ENCODE peak calls at places on chromosomes 1 and 21, in eight cellular contexts. Q, J, W, D, F, E, P and K are unnamed samples. For H3K27me3 and H3K9me3, the result is how much of the 10 kb centered on the place peaks cover.

GRCh38 chr1:153791856-153792253 is 16.6 kb downstream of the SLC27A3 start:
- DNase-seq in Q (no peak), J (peak), W (no peak), D (no peak), F (no peak), E (peak), P (no peak), K (no peak)

GRCh38 chr1:17440074-17440826 is 773 bp upstream of the RCC2 start:
- DNase-seq in Q (no peak), J (no peak), W (no peak), D (no peak), F (no peak), E (no peak), P (no peak), K (no peak)

GRCh38 chr1:186178426-186179043 is 196.5 kb downstream of the TPR start:
- DNase-seq in Q (no peak), J (no peak), W (no peak), D (no peak), F (no peak), E (no peak), P (peak), K (no peak)

GRCh38 chr1:64650411-64650810 is 94.5 kb upstream of the RAVER2 start:
- DNase-seq in Q (no peak), J (peak), W (no peak), D (no peak), F (no peak), E (peak), P (no peak), K (no peak)

GRCh38 chr1:54284781-54285563 is 85.0 kb downstream of the MRPL37 start:
- DNase-seq in Q (no peak), J (no peak), W (peak), D (no peak), F (no peak), E (no peak), P (no peak), K (peak)

GRCh38 chr21:18449586-18449985 is 46.0 kb upstream of the TMPRSS15 start:
- DNase-seq in Q (no peak), J (no peak), W (no peak), D (no peak), F (no peak), E (no peak), P (peak), K (no peak)

GRCh38 chr1:27299385-27300252 is 22.3 kb upstream of the TMEM222 start:
- DNase-seq in Q (peak), J (peak), W (no peak), D (peak), F (no peak), E (peak), P (peak), K (no peak)

GRCh38 chr1:54296666-54297065 is 96.7 kb downstream of the MRPL37 start:
- DNase-seq in Q (no peak), J (no peak), W (no peak), D (no peak), F (no peak), E (no peak), P (no peak), K (no peak)

GRCh38 chr1:107264561-107264960 is 123.7 kb downstream of the NTNG1 start:
- DNase-seq in Q (no peak), J (peak), W (no peak), D (no peak), F (no peak), E (peak), P (peak), K (no peak)

GRCh38 chr21:44758781-44759627 is 42.6 kb downstream of the UBE2G2 start:
- DNase-seq in Q (peak), J (no peak), W (no peak), D (no peak), F (no peak), E (no peak), P (no peak), K (no peak)

GRCh38 chr1:206572835-206573771 is 39.2 kb downstream of the EIF2D start:
- DNase-seq in Q (no peak), J (no peak), W (no peak), D (no peak), F (no peak), E (no peak), P (no peak), K (no peak)

GRCh38 chr1:42736152-42736551 is 3.9 kb downstream of the CLDN19 start:
- DNase-seq in Q (no peak), J (no peak), W (no peak), D (peak), F (no peak), E (no peak), P (peak), K (no peak)

GRCh38 chr1:30383131-30383793 is 340.1 kb downstream of the MATN1 start:
- DNase-seq in Q (peak), J (no peak), W (no peak), D (no peak), F (no peak), E (peak), P (no peak), K (no peak)

GRCh38 chr21:32206631-32207030 is 72.2 kb downstream of the MIS18A start:
- DNase-seq in Q (no peak), J (no peak), W (no peak), D (no peak), F (no peak), E (no peak), P (no peak), K (no peak)

GRCh38 chr1:65165269-65166002 is 17.4 kb downstream of the AK4 start:
- DNase-seq in Q (no peak), J (no peak), W (no peak), D (no peak), F (no peak), E (no peak), P (no peak), K (no peak)

GRCh38 chr1:116359060-116359830 is 13.8 kb upstream of the ATP1A1 start:
- DNase-seq in Q (no peak), J (no peak), W (no peak), D (no peak), F (no peak), E (no peak), P (peak), K (no peak)

GRCh38 chr1:91555074-91555730 is 54.6 kb downstream of the CDC7 start:
- DNase-seq in Q (no peak), J (peak), W (no peak), D (no peak), F (no peak), E (peak), P (peak), K (no peak)

GRCh38 chr21:42560517-42561179 is 47.0 kb downstream of the SLC37A1 start:
- DNase-seq in Q (peak), J (no peak), W (no peak), D (peak), F (no peak), E (no peak), P (no peak), K (no peak)

GRCh38 chr1:59163268-59164092 is 133.4 kb upstream of the FGGY start:
- DNase-seq in Q (no peak), J (peak), W (no peak), D (no peak), F (no peak), E (peak), P (no peak), K (no peak)

GRCh38 chr1:41868241-41868953 is 50.3 kb downstream of the HIVEP3 start:
- DNase-seq in Q (no peak), J (no peak), W (no peak), D (no peak), F (no peak), E (no peak), P (peak), K (no peak)

GRCh38 chr1:207762622-207763021 is 10.8 kb downstream of the CD46 start:
- DNase-seq in Q (no peak), J (no peak), W (no peak), D (no peak), F (no peak), E (no peak), P (no peak), K (no peak)

GRCh38 chr1:23957096-23957495 is 2.5 kb upstream of the PNRC2 start:
- DNase-seq in Q (no peak), J (no peak), W (no peak), D (peak), F (no peak), E (no peak), P (peak), K (no peak)

GRCh38 chr1:203569490-203570318 is 56.9 kb upstream of the ATP2B4 start:
- DNase-seq in Q (no peak), J (peak), W (no peak), D (no peak), F (no peak), E (peak), P (peak), K (no peak)

GRCh38 chr1:236512019-236512418 is 11.8 kb upstream of the LGALS8 start:
- DNase-seq in Q (no peak), J (no peak), W (no peak), D (no peak), F (no peak), E (no peak), P (no peak), K (no peak)

GRCh38 chr21:42653492-42654061 is at the start of gene PDE9A:
- DNase-seq in Q (peak), J (no peak), W (peak), D (peak), F (no peak), E (no peak), P (no peak), K (no peak)

GRCh38 chr21:36589352-36589971 is 109.5 kb upstream of the SIM2 start:
- DNase-seq in Q (peak), J (peak), W (no peak), D (peak), F (no peak), E (no peak), P (peak), K (no peak)

GRCh38 chr1:1440941-1441888 is 5.7 kb downstream of the VWA1 start:
- DNase-seq in Q (peak), J (no peak), W (peak), D (peak), F (no peak), E (no peak), P (peak), K (peak)
- H3K27me3 ChIP-seq in Q (under half), J (under half), W (under half), D (under half), F (under half), E (under half), P (under half), K (under half)

GRCh38 chr1:57597036-57597435 is 173.2 kb upstream of the DAB1 start:
- DNase-seq in Q (no peak), J (no peak), W (no peak), D (no peak), F (no peak), E (no peak), P (no peak), K (no peak)

GRCh38 chr1:57600424-57600823 is 176.6 kb upstream of the DAB1 start:
- DNase-seq in Q (no peak), J (no peak), W (no peak), D (no peak), F (no peak), E (no peak), P (no peak), K (no peak)

DNA sequence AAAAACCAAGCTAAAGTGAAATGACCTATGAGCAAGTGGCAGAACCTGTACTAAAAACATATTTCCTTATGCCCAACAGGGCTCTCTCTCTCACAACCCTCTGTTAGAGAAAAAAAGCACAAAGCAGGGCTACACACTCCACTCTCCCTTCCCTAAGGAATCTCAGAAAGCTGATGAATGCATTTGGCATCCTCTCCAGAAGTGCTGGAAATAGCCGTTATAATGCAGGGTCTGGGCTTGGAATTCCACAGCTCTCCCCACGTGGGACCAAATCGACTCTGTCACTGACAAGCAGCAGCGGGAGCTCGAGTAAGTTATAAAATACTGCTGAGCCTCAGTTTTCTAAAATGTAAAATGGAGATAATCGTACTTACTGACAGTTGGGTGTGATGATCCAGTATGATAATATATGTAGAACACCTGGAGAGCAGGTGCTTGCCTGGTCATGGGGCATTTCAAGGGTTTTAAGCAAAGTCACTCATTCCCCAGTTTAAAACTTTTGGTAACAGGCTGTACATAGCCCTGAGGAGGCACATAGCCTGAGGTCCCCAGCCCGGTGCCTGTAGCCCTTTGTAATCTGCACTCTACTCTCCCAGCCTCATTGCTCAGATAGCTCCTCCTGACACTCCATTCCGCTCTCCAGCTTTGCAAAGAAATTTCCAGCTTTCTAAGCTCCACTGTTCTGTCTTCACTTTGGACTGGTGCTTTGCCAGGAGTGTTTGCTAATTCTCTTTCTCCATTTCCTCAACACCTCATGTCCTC is 175.6 kb upstream of the DAB1 start:
- DNase-seq in Q (no peak), J (peak), W (no peak), D (no peak), F (no peak), E (peak), P (no peak), K (no peak)
- H3K9me3 ChIP-seq in Q (under half), J (under half), W (under half), D (under half), F (under half), E (under half), P (under half), K (under half)

DNA sequence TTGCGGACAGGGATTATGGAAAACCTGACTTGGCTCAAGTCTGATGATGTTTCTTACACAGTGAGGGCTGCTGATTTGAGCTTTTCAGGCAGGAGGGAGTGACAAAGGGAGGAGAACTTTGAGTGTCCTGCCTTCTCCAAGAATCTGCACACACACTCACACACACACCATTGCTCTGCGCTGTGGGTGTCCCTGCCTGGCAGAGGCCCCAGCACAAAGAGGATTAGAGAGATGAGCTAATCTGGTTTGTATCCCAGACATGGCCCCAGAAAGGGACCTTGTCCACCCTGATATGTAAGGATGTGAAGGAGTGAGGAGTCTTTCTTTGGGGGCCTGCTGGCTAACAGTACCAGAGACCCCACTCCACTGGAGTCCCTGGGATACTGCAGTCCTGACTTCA is 5.9 kb upstream of the WNT2B start:
- DNase-seq in Q (no peak), J (no peak), W (no peak), D (no peak), F (no peak), E (no peak), P (no peak), K (no peak)
- H3K27me3 ChIP-seq in Q (under half), J (under half), W (half or more), D (under half), F (under half), E (half or more), P (under half), K (under half)

GRCh38 chr1:49200738-49201137 is 424.0 kb upstream of the BEND5 start:
- DNase-seq in Q (no peak), J (no peak), W (no peak), D (no peak), F (no peak), E (no peak), P (no peak), K (no peak)
- H3K9me3 ChIP-seq in Q (under half), J (under half), W (under half), D (under half), F (under half), E (under half), P (under half), K (under half)

DNA sequence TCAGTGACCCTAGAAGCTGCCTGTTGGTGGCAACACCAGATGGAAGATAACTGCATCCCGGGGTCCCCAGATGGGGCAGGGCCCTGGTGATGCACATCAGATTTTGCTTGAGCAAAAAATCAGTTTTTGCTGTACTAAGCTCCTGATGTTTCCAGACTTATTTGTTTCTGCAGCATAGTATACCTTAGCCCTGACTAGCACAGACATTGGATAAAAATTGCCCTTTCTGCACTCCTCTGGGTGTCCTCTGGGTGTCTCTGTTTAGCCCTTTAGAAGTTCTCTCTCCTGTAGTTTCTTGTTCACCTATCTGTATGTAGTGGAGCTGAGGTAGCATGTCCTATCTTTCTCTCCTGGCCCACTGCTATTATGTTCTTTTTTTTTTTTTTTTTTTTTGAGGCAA is 30.3 kb upstream of the PLA2G2C start:
- DNase-seq in Q (no peak), J (peak), W (no peak), D (peak), F (no peak), E (no peak), P (peak), K (no peak)
- H3K27me3 ChIP-seq in Q (under half), J (under half), W (under half), D (under half), F (under half), E (under half), P (under half), K (under half)

GRCh38 chr1:247096958-247097357 is 7.2 kb downstream of the ZNF669 start:
- DNase-seq in Q (no peak), J (no peak), W (no peak), D (no peak), F (no peak), E (no peak), P (no peak), K (no peak)
- H3K9me3 ChIP-seq in Q (under half), J (under half), W (half or more), D (under half), F (under half), E (under half), P (under half), K (under half)

GRCh38 chr1:227949341-227949921 is 1.7 kb upstream of the WNT9A start:
- DNase-seq in Q (peak), J (no peak), W (no peak), D (no peak), F (no peak), E (no peak), P (no peak), K (no peak)

GRCh38 chr1:227952374-227953021 is 4.8 kb upstream of the WNT9A start:
- DNase-seq in Q (peak), J (no peak), W (no peak), D (no peak), F (no peak), E (no peak), P (no peak), K (no peak)

GRCh38 chr1:227951624-227952373 is 4.1 kb upstream of the WNT9A start:
- DNase-seq in Q (peak), J (no peak), W (no peak), D (no peak), F (no peak), E (no peak), P (no peak), K (no peak)

GRCh38 chr1:227949954-227950734 is 2.4 kb upstream of the WNT9A start:
- DNase-seq in Q (peak), J (no peak), W (no peak), D (no peak), F (no peak), E (no peak), P (no peak), K (no peak)

GRCh38 chr1:227950735-227951224 is 3.0 kb upstream of the WNT9A start:
- DNase-seq in Q (no peak), J (no peak), W (no peak), D (no peak), F (no peak), E (no peak), P (no peak), K (no peak)
- H3K27me3 ChIP-seq in Q (under half), J (under half), W (under half), D (half or more), F (under half), E (under half), P (under half), K (under half)

GRCh38 chr1:205060746-205061145 is 17.7 kb downstream of the CNTN2 start:
- DNase-seq in Q (peak), J (no peak), W (no peak), D (no peak), F (no peak), E (no peak), P (no peak), K (no peak)
- H3K9me3 ChIP-seq in Q (under half), J (under half), W (under half), D (under half), F (under half), E (under half), P (under half), K (under half)

DNA sequence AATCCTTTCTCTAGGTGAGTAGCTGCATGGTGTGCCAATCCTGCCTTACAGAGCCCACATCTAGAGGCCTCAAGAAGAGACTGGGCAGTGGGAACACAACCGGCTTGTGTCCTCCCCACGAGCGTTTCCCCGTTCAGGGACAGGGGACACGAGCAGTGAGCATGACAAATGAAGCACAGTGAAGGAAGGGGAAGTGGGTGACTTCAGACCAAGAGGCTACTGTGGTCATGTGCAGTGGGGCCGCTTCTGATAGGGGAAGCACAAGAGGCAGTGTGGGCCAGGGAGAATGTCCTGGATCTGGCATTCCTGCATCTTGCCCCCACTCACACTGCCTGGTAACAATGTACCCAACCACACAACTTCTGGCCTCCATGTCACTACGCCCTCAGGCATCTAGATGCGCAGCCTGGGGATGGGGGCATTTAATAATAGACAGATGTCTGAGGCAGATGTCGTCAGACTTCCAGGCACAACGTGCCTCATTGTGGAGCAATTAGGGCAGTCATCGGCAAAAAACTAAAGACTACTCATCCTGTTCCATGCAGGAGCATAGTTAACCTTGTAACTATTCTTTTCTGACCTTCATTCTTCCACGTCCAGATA is 155.6 kb upstream of the NBPF11 start:
- DNase-seq in Q (no peak), J (no peak), W (no peak), D (no peak), F (no peak), E (no peak), P (no peak), K (no peak)
- H3K27me3 ChIP-seq in Q (under half), J (under half), W (half or more), D (half or more), F (under half), E (under half), P (under half), K (under half)

GRCh38 chr1:2080884-2081283 is 30.7 kb downstream of the PRKCZ start:
- DNase-seq in Q (no peak), J (no peak), W (no peak), D (no peak), F (no peak), E (no peak), P (no peak), K (no peak)

GRCh38 chr1:2081326-2081885 is 31.2 kb downstream of the PRKCZ start:
- DNase-seq in Q (no peak), J (no peak), W (no peak), D (no peak), F (no peak), E (no peak), P (no peak), K (no peak)

GRCh38 chr1:2080140-2080539 is 29.9 kb downstream of the PRKCZ start:
- DNase-seq in Q (no peak), J (no peak), W (no peak), D (no peak), F (no peak), E (no peak), P (no peak), K (no peak)

GRCh38 chr1:2078170-2078569 is 28.0 kb downstream of the PRKCZ start:
- DNase-seq in Q (no peak), J (no peak), W (no peak), D (no peak), F (no peak), E (no peak), P (no peak), K (no peak)

GRCh38 chr1:2079396-2080085 is 29.3 kb downstream of the PRKCZ start:
- DNase-seq in Q (no peak), J (no peak), W (no peak), D (no peak), F (no peak), E (no peak), P (no peak), K (no peak)
- H3K9me3 ChIP-seq in Q (under half), J (under half), W (under half), D (under half), F (under half), E (under half), P (under half), K (under half)